ENCODE peak calls at places on chromosomes 16 and 17, in six cellular contexts. V is Panc1, Z is neuronal stem cell, P is Caco-2, Y is transverse colon, R is adipocyte. M is an unnamed sample.

GRCh38 chr16:11621920-11622651 is 35.4 kb upstream of the LITAF start:
- DNase-seq in V (no peak), Z (no peak), P (no peak), Y (no peak), R (peak; percentile 52), M (no peak)

GRCh38 chr17:60904582-60904981 is 226.9 kb downstream of the BCAS3 start:
- DNase-seq in V (no peak), Z (no peak), P (no peak), Y (no peak), R (no peak), M (no peak)

GRCh38 chr16:79589495-79590134 is 10.9 kb downstream of the MAF start:
- DNase-seq in V (no peak), Z (no peak), P (no peak), Y (no peak), R (no peak), M (no peak)

GRCh38 chr16:3950343-3951193 is 70.1 kb upstream of the CREBBP start:
- DNase-seq in V (no peak), Z (no peak), P (no peak), Y (peak; percentile 60), R (peak; percentile 98), M (no peak)

GRCh38 chr17:38798614-38799500 is 499 bp downstream of the PIP4K2B start:
- DNase-seq in V (no peak), Z (peak; percentile 17), P (peak; percentile 51), Y (peak; percentile 62), R (peak; percentile 73), M (peak; percentile 11)

GRCh38 chr17:75109047-75109406 is 742 bp upstream of the ARMC7 start:
- DNase-seq in V (no peak), Z (no peak), P (no peak), Y (no peak), R (no peak), M (no peak)

GRCh38 chr16:17143546-17144419 is 327.0 kb downstream of the XYLT1 start:
- DNase-seq in V (no peak), Z (no peak), P (no peak), Y (no peak), R (no peak), M (no peak)

GRCh38 chr16:51129105-51129504 is 22.0 kb downstream of the SALL1 start:
- DNase-seq in V (no peak), Z (no peak), P (no peak), Y (no peak), R (no peak), M (no peak)

GRCh38 chr16:17348826-17349225 is 121.9 kb downstream of the XYLT1 start:
- DNase-seq in V (no peak), Z (no peak), P (no peak), Y (no peak), R (no peak), M (no peak)

GRCh38 chr17:21177401-21177800 is 36.6 kb downstream of the TMEM11 start:
- DNase-seq in V (no peak), Z (no peak), P (no peak), Y (no peak), R (no peak), M (no peak)

GRCh38 chr16:19689342-19689741 is 28.7 kb downstream of the KNOP1 start:
- DNase-seq in V (no peak), Z (no peak), P (no peak), Y (no peak), R (no peak), M (no peak)

GRCh38 chr17:31126318-31126717 is 31.5 kb downstream of the NF1 start:
- DNase-seq in V (no peak), Z (no peak), P (no peak), Y (no peak), R (no peak), M (no peak)

GRCh38 chr16:53598513-53599266 is 95.7 kb upstream of the AKTIP start:
- DNase-seq in V (no peak), Z (no peak), P (no peak), Y (no peak), R (no peak), M (no peak)

GRCh38 chr16:67034478-67034877 is 5.5 kb downstream of the CBFB start:
- DNase-seq in V (no peak), Z (no peak), P (no peak), Y (no peak), R (no peak), M (no peak)

GRCh38 chr17:78234261-78234865 is 2.9 kb downstream of the TMEM235 start:
- DNase-seq in V (no peak), Z (no peak), P (no peak), Y (no peak), R (no peak), M (no peak)

GRCh38 chr17:37779554-37779953 is 34.7 kb upstream of the HNF1B start:
- DNase-seq in V (no peak), Z (no peak), P (no peak), Y (no peak), R (peak; percentile 85), M (no peak)

GRCh38 chr16:50228364-50228868 is 37.9 kb upstream of the ADCY7 start:
- DNase-seq in V (no peak), Z (no peak), P (no peak), Y (no peak), R (no peak), M (no peak)

GRCh38 chr17:13635951-13636350 is 34.2 kb upstream of the HS3ST3A1 start:
- DNase-seq in V (no peak), Z (no peak), P (no peak), Y (no peak), R (no peak), M (no peak)

GRCh38 chr17:73492802-73493139 is 151.5 kb downstream of the SDK2 start:
- DNase-seq in V (no peak), Z (no peak), P (no peak), Y (no peak), R (no peak), M (no peak)

GRCh38 chr17:949623-950338 is 29.8 kb downstream of the NXN start:
- DNase-seq in V (no peak), Z (peak; percentile 70), P (no peak), Y (no peak), R (no peak), M (peak; percentile 37)

GRCh38 chr17:78787444-78787843 is 5.4 kb upstream of the CYTH1 start:
- DNase-seq in V (no peak), Z (no peak), P (no peak), Y (no peak), R (no peak), M (no peak)

GRCh38 chr17:17684901-17685774 is 3.9 kb downstream of the RAI1 start:
- DNase-seq in V (no peak), Z (no peak), P (no peak), Y (no peak), R (peak; percentile 35), M (peak; percentile 58)

GRCh38 chr17:2138318-2138717 is 83.4 kb downstream of the HIC1 start:
- DNase-seq in V (no peak), Z (no peak), P (no peak), Y (peak; percentile 45), R (peak; percentile 31), M (no peak)

GRCh38 chr17:50909765-50910661 is 43.9 kb upstream of the TOB1 start:
- DNase-seq in V (no peak), Z (no peak), P (no peak), Y (no peak), R (no peak), M (no peak)

GRCh38 chr16:66267287-66268137 is 99.0 kb upstream of the CDH5 start:
- DNase-seq in V (no peak), Z (no peak), P (peak; percentile 18), Y (no peak), R (no peak), M (no peak)

GRCh38 chr16:89633064-89633631 is 19.7 kb downstream of the DPEP1 start:
- DNase-seq in V (no peak), Z (no peak), P (no peak), Y (peak; percentile 40), R (peak; percentile 70), M (no peak)

GRCh38 chr17:81508639-81509047 is 4.0 kb downstream of the ACTG1 start:
- DNase-seq in V (no peak), Z (no peak), P (peak; percentile 62), Y (no peak), R (peak; percentile 34), M (peak; percentile 37)

GRCh38 chr16:23509763-23510153 is 536 bp downstream of the GGA2 start:
- DNase-seq in V (no peak), Z (peak; percentile 44), P (no peak), Y (no peak), R (peak; percentile 66), M (peak; percentile 54)

GRCh38 chr17:77313831-77314230 is 173.1 kb downstream of the SEC14L1 start:
- DNase-seq in V (no peak), Z (no peak), P (no peak), Y (peak; percentile 7), R (no peak), M (no peak)

GRCh38 chr17:30950669-30951399 is 20.0 kb upstream of the RNF135 start:
- DNase-seq in V (no peak), Z (no peak), P (peak; percentile 49), Y (peak; percentile 91), R (peak; percentile 65), M (no peak)

GRCh38 chr16:6131526-6132050 is 1034.0 kb upstream of the EEF2KMT start:
- DNase-seq in V (no peak), Z (no peak), P (no peak), Y (no peak), R (no peak), M (no peak)

GRCh38 chr17:42472709-42473521 is 14.2 kb downstream of the ATP6V0A1 start:
- DNase-seq in V (no peak), Z (no peak), P (no peak), Y (no peak), R (peak; percentile 79), M (no peak)
- H3K36me3 ChIP-seq in V (peaks cover 23% of the 10 kb centered on the region), Z (peaks cover 18% of the 10 kb centered on the region), P (peaks cover 5% of the 10 kb centered on the region), Y (no peaks in the 10 kb centered on the region), R (peaks cover 54% of the 10 kb centered on the region), M (peaks cover 48% of the 10 kb centered on the region)

GRCh38 chr16:81635336-81635947 is 143.6 kb upstream of the PLCG2 start:
- DNase-seq in V (no peak), Z (no peak), P (no peak), Y (no peak), R (no peak), M (no peak)
- H3K4me1 ChIP-seq in V (no peaks in the 10 kb centered on the region), Z (peaks cover 38% of the 10 kb centered on the region), P (peaks cover 46% of the 10 kb centered on the region), Y (peaks cover 2% of the 10 kb centered on the region), R (peaks cover 8% of the 10 kb centered on the region), M (no peaks in the 10 kb centered on the region)

DNA sequence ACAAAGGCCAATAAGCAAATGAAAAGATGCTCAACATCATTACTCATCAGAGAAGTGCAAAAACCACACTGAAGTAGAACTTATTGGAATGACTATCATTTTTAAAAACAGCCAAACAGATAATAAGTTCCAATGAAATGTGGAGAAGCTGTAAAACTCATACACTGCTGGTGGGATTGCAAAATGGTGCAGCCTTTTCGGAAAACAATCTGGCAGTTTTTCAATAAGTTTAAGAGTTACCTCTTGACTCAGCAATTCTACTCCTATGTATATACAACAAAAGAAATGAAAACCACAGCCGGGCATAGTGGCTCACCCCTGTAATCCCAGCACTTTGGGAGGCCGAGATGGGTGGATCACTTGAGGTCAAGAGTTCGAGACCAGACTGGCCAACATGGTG is 49.3 kb downstream of the AKAP10 start:
- DNase-seq in V (no peak), Z (no peak), P (no peak), Y (no peak), R (peak; percentile 69), M (no peak)
- H3K36me3 ChIP-seq in V (peaks cover 7% of the 10 kb centered on the region), Z (peaks cover 13% of the 10 kb centered on the region), P (no peaks in the 10 kb centered on the region), Y (no peaks in the 10 kb centered on the region), R (peaks cover 80% of the 10 kb centered on the region), M (peaks cover 60% of the 10 kb centered on the region)

DNA sequence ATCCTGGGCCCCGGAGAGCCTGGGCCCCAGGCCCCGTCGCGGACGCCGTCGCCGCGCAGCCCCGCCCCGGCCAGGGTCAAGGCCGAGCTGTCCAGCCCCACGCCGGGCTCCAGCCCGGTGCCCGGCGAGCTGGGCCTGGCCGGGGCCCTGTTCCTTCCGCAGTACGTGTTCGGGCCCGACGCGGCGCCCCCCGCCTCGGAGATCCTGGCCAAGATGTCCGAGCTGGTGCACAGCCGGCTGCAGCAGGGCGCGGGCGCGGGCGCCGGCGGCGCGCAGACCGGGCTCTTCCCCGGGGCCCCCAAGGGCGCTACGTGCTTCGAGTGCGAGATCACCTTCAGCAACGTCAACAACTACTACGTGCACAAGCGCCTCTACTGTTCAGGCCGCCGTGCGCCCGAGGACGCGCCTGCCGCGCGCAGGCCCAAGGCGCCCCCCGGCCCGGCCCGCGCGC is 36.8 kb upstream of the ZC3H18 start:
- DNase-seq in V (no peak), Z (peak; percentile 29), P (no peak), Y (no peak), R (peak; percentile 68), M (no peak)
- H3K4me1 ChIP-seq in V (no peaks in the 10 kb centered on the region), Z (peaks cover 7% of the 10 kb centered on the region), P (no peaks in the 10 kb centered on the region), Y (peaks cover 20% of the 10 kb centered on the region), R (peaks cover 5% of the 10 kb centered on the region), M (no peaks in the 10 kb centered on the region)